ENCODE peak calls at places on chromosome 1, in five cellular contexts. One of them, this sample, is unnamed.

GRCh38 chr1:171611306-171611705 is 10.7 kb upstream of the MYOCOS start:
- DNase-seq in NCI-H774: no peak
- DNase-seq in activated T-helper 1 cell treated with Interleukin-2 at 50 U/mL for 16 hours: no peak
- DNase-seq in BJ: no peak
- DNase-seq in GOT3: no peak
- DNase-seq in this sample: no peak

GRCh38 chr1:36176151-36176949 is 20.4 kb downstream of the MAP7D1 start:
- DNase-seq in NCI-H774: no peak
- DNase-seq in activated T-helper 1 cell treated with Interleukin-2 at 50 U/mL for 16 hours: no peak
- DNase-seq in BJ: no peak
- DNase-seq in GOT3: no peak
- DNase-seq in this sample: no peak

GRCh38 chr1:94919241-94920030 is 7.5 kb downstream of the CNN3 start:
- DNase-seq in NCI-H774: no peak
- DNase-seq in activated T-helper 1 cell treated with Interleukin-2 at 50 U/mL for 16 hours: no peak
- DNase-seq in BJ: no peak
- DNase-seq in GOT3: no peak
- DNase-seq in this sample: no peak

GRCh38 chr1:155085504-155086181 is 7.0 kb downstream of the EFNA3 start:
- DNase-seq in NCI-H774: no peak
- DNase-seq in activated T-helper 1 cell treated with Interleukin-2 at 50 U/mL for 16 hours: peak
- DNase-seq in BJ: no peak
- DNase-seq in GOT3: no peak
- DNase-seq in this sample: peak

GRCh38 chr1:157278383-157279156 is 140.4 kb upstream of the ETV3 start:
- DNase-seq in NCI-H774: no peak
- DNase-seq in activated T-helper 1 cell treated with Interleukin-2 at 50 U/mL for 16 hours: no peak
- DNase-seq in BJ: no peak
- DNase-seq in GOT3: no peak
- DNase-seq in this sample: no peak

GRCh38 chr1:117653732-117654484 is 48.1 kb downstream of the TENT5C start:
- DNase-seq in NCI-H774: no peak
- DNase-seq in activated T-helper 1 cell treated with Interleukin-2 at 50 U/mL for 16 hours: no peak
- DNase-seq in BJ: no peak
- DNase-seq in GOT3: no peak
- DNase-seq in this sample: no peak

GRCh38 chr1:77468556-77468955 is 186.7 kb downstream of the AK5 start:
- DNase-seq in NCI-H774: peak
- DNase-seq in activated T-helper 1 cell treated with Interleukin-2 at 50 U/mL for 16 hours: no peak
- DNase-seq in BJ: no peak
- DNase-seq in GOT3: no peak
- DNase-seq in this sample: no peak

GRCh38 chr1:53316742-53317650 is 10.9 kb downstream of the LRP8 start:
- DNase-seq in NCI-H774: no peak
- DNase-seq in activated T-helper 1 cell treated with Interleukin-2 at 50 U/mL for 16 hours: no peak
- DNase-seq in BJ: no peak
- DNase-seq in GOT3: no peak
- DNase-seq in this sample: no peak

GRCh38 chr1:216914974-216915373 is 191.7 kb upstream of the ESRRG start:
- DNase-seq in NCI-H774: no peak
- DNase-seq in activated T-helper 1 cell treated with Interleukin-2 at 50 U/mL for 16 hours: no peak
- DNase-seq in BJ: no peak
- DNase-seq in GOT3: no peak
- DNase-seq in this sample: no peak

GRCh38 chr1:228101994-228102790 is 933 bp downstream of the C1orf35 start:
- DNase-seq in NCI-H774: no peak
- DNase-seq in activated T-helper 1 cell treated with Interleukin-2 at 50 U/mL for 16 hours: peak
- DNase-seq in BJ: no peak
- DNase-seq in GOT3: no peak
- DNase-seq in this sample: peak

GRCh38 chr1:153977250-153978240 is at the start of gene JTB:
- DNase-seq in NCI-H774: peak
- DNase-seq in activated T-helper 1 cell treated with Interleukin-2 at 50 U/mL for 16 hours: peak
- DNase-seq in BJ: no peak
- DNase-seq in GOT3: no peak
- DNase-seq in this sample: peak